ENCODE peak calls at places on chromosomes 2 and 18, in four cellular contexts. One of them, this sample, is unnamed.

GRCh38 chr2:241902357-241902991 is 32.9 kb downstream of the RTP5 start:
- DNase-seq in lower lobe of right lung: peak; percentile 40
- DNase-seq in PC-9: no peak
- DNase-seq in NCI-H1105: no peak
- DNase-seq in this sample: no peak

GRCh38 chr2:172461591-172462392 is 34.4 kb downstream of the ITGA6 start:
- DNase-seq in PC-9: no peak
- DNase-seq in lower lobe of right lung: peak; percentile 77
- DNase-seq in NCI-H1105: peak; percentile 60
- DNase-seq in this sample: peak; percentile 70

GRCh38 chr2:28649481-28650260 is 102.0 kb upstream of the PPP1CB start:
- DNase-seq in PC-9: peak; percentile 93
- DNase-seq in NCI-H1105: no peak
- DNase-seq in lower lobe of right lung: no peak
- DNase-seq in this sample: no peak

GRCh38 chr18:45745817-45746461 is 22.0 kb downstream of the SLC14A1 start:
- DNase-seq in lower lobe of right lung: no peak
- DNase-seq in NCI-H1105: no peak
- DNase-seq in PC-9: no peak
- DNase-seq in this sample: no peak

GRCh38 chr2:233436691-233437438 is 82.6 kb downstream of the DGKD start:
- DNase-seq in NCI-H1105: no peak
- DNase-seq in PC-9: no peak
- DNase-seq in lower lobe of right lung: no peak
- DNase-seq in this sample: no peak

GRCh38 chr2:147559068-147559467 is 285.8 kb upstream of the ACVR2A start:
- DNase-seq in NCI-H1105: no peak
- DNase-seq in lower lobe of right lung: no peak
- DNase-seq in PC-9: no peak
- DNase-seq in this sample: no peak

GRCh38 chr2:182949572-182950189 is 83.2 kb upstream of the FRZB start:
- DNase-seq in PC-9: peak; percentile 58
- DNase-seq in lower lobe of right lung: no peak
- DNase-seq in NCI-H1105: no peak
- DNase-seq in this sample: no peak

GRCh38 chr2:119837350-119837749 is 77.6 kb downstream of the PTPN4 start:
- DNase-seq in PC-9: no peak
- DNase-seq in lower lobe of right lung: no peak
- DNase-seq in NCI-H1105: no peak
- DNase-seq in this sample: no peak

GRCh38 chr2:1708476-1709334 is 35.6 kb downstream of the PXDN start:
- DNase-seq in NCI-H1105: no peak
- DNase-seq in lower lobe of right lung: no peak
- DNase-seq in PC-9: no peak
- DNase-seq in this sample: no peak